ENCODE peak calls at places on chromosomes 12 and 14, in four cellular contexts. Z is lung; D is A549; A is CD4-positive, CD25-positive, alpha-beta regulatory T cell. C is an unnamed sample.
A peak's percentile ranks its signal among the peaks of the same experiment; 100 is the strongest.

GRCh38 chr12:77019920-77020319 is 45.4 kb downstream of the E2F7 start:
- DNase-seq in D (no peak), Z (no peak), A (no peak), C (no peak)

GRCh38 chr12:75809745-75810144 is 221.8 kb downstream of the PHLDA1 start:
- DNase-seq in D (no peak), Z (no peak), A (no peak), C (no peak)

GRCh38 chr12:79127268-79127895 is 262.8 kb downstream of the SYT1 start:
- DNase-seq in A (no peak), D (no peak), Z (no peak), C (no peak)

GRCh38 chr12:99759467-99759866 is 111.9 kb downstream of the GARIN6 start:
- DNase-seq in A (no peak), D (no peak), Z (no peak), C (no peak)

GRCh38 chr12:117986705-117987469 is 18.1 kb upstream of the KSR2 start:
- DNase-seq in A (no peak), Z (no peak), D (peak; percentile 57), C (no peak)

GRCh38 chr12:50059440-50060119 is 2.2 kb downstream of the ASIC1 start:
- DNase-seq in Z (no peak), A (peak; percentile 19), D (no peak), C (no peak)

GRCh38 chr14:26765768-26766550 is 168.1 kb upstream of the NOVA1 start:
- DNase-seq in A (no peak), Z (peak; percentile 41), D (no peak), C (no peak)

GRCh38 chr12:15670756-15671155 is 118.4 kb downstream of the EPS8 start:
- DNase-seq in D (no peak), A (no peak), Z (no peak), C (no peak)

GRCh38 chr12:76444408-76444984 is 96.3 kb upstream of the BBS10 start:
- DNase-seq in A (no peak), Z (no peak), D (no peak), C (no peak)

GRCh38 chr12:132945806-132946506 is 10.2 kb downstream of the ZNF605 start:
- DNase-seq in Z (no peak), A (no peak), D (no peak), C (no peak)

GRCh38 chr14:86654558-86655184 is 1124.7 kb downstream of the FLRT2 start:
- DNase-seq in D (peak; percentile 7), Z (peak; percentile 45), A (no peak), C (no peak)

GRCh38 chr12:44852483-44852882 is 23.6 kb downstream of the NELL2 start:
- DNase-seq in A (no peak), Z (no peak), D (no peak), C (no peak)

GRCh38 chr12:25364529-25365339 is 114.0 kb upstream of the KRAS start:
- DNase-seq in D (no peak), Z (no peak), A (no peak), C (no peak)

GRCh38 chr14:72451081-72451972 is 442.6 kb downstream of the DPF3 start:
- DNase-seq in Z (no peak), D (no peak), A (peak; percentile 15), C (peak; percentile 47)

GRCh38 chr14:89206426-89206825 is 210.6 kb downstream of the FOXN3 start:
- DNase-seq in D (no peak), A (no peak), Z (no peak), C (no peak)

GRCh38 chr12:85280984-85281946 is 1.2 kb downstream of the ALX1 start:
- DNase-seq in D (no peak), Z (no peak), A (no peak), C (no peak)

GRCh38 chr14:76413962-76414665 is 38.2 kb downstream of the ESRRB start:
- DNase-seq in Z (no peak), D (no peak), A (no peak), C (no peak)

GRCh38 chr12:27841392-27841882 is 61.4 kb upstream of the MANSC4 start:
- DNase-seq in A (no peak), D (no peak), Z (no peak), C (no peak)

GRCh38 chr12:64006211-64006610 is 161.7 kb downstream of the SRGAP1 start:
- DNase-seq in A (no peak), Z (no peak), D (no peak), C (no peak)

GRCh38 chr12:13162904-13163303 is 33.6 kb upstream of the EMP1 start:
- DNase-seq in Z (no peak), A (no peak), D (no peak), C (no peak)

GRCh38 chr12:122895290-122895689 is 634 bp downstream of the VPS37B start:
- DNase-seq in A (no peak), D (no peak), Z (no peak), C (no peak)

GRCh38 chr14:104819361-104819771 is 18.5 kb downstream of the ZBTB42 start:
- DNase-seq in Z (no peak), D (no peak), A (no peak), C (no peak)

GRCh38 chr14:35332517-35333346 is 40.5 kb downstream of the PSMA6 start:
- DNase-seq in A (no peak), D (no peak), Z (no peak), C (no peak)

GRCh38 chr12:7937867-7938506 is 2.0 kb upstream of the SLC2A3 start:
- DNase-seq in A (no peak), Z (no peak), D (peak; percentile 55), C (no peak)

GRCh38 chr14:105151131-105151837 is 17.3 kb downstream of the JAG2 start:
- DNase-seq in Z (no peak), A (no peak), D (no peak), C (no peak)

GRCh38 chr14:101202627-101203404 is 299.3 kb upstream of the RTL1 start:
- DNase-seq in A (no peak), Z (no peak), D (no peak), C (no peak)

GRCh38 chr14:100761481-100761880 is 34.8 kb downstream of the DLK1 start:
- DNase-seq in Z (no peak), D (no peak), A (no peak), C (no peak)

GRCh38 chr14:88463318-88463717 is 77.9 kb downstream of the SPATA7 start:
- DNase-seq in Z (no peak), D (peak; percentile 39), A (no peak), C (no peak)

GRCh38 chr12:93676408-93677194 is 574 bp upstream of the CRADD start:
- DNase-seq in A (no peak), Z (no peak), D (no peak), C (no peak)
- H3K27ac ChIP-seq in A (peak overlapping the region; percentile 100), Z (peak overlapping the region; percentile 90), D (peak overlapping the region; percentile 93), C (peak overlapping the region; percentile 58)

GRCh38 chr14:103388664-103389063 is 3.4 kb downstream of the MARK3 start:
- DNase-seq in A (no peak), Z (no peak), D (no peak), C (no peak)
- H3K4me3 ChIP-seq in A (peak overlapping the region; percentile 64), Z (no peak overlapping the region), D (no peak overlapping the region), C (no peak overlapping the region)

GRCh38 chr14:46499521-46499920 is 152.1 kb downstream of the RPL10L start:
- DNase-seq in D (no peak), Z (no peak), A (no peak), C (no peak)
- H3K9me3 ChIP-seq in D (no peaks in the 10 kb centered on the region), Z (no peaks in the 10 kb centered on the region), A (peaks cover 3% of the 10 kb centered on the region), C (no peaks in the 10 kb centered on the region)

GRCh38 chr14:57383125-57383524 is 7.3 kb upstream of the NAA30 start:
- DNase-seq in A (no peak), D (no peak), Z (no peak), C (no peak)

GRCh38 chr14:57378661-57379060 is 11.7 kb upstream of the NAA30 start:
- DNase-seq in A (no peak), D (no peak), Z (no peak), C (no peak)

GRCh38 chr14:57380935-57381334 is 9.5 kb upstream of the NAA30 start:
- DNase-seq in D (no peak), Z (no peak), A (no peak), C (no peak)

GRCh38 chr14:57388072-57388471 is 2.3 kb upstream of the NAA30 start:
- DNase-seq in Z (no peak), D (no peak), A (no peak), C (no peak)

GRCh38 chr14:57382283-57382682 is 8.1 kb upstream of the NAA30 start:
- DNase-seq in D (no peak), Z (no peak), A (no peak), C (no peak)
- H3K27ac ChIP-seq in D (no peak overlapping the region), Z (no peak overlapping the region), A (no peak overlapping the region), C (no peak overlapping the region)

GRCh38 chr12:66885115-66885875 is 206.4 kb upstream of the GRIP1 start:
- DNase-seq in Z (no peak), D (no peak), A (no peak), C (no peak)
- H3K4me3 ChIP-seq in Z (no peak overlapping the region), D (no peak overlapping the region), A (no peak overlapping the region), C (no peak overlapping the region)

GRCh38 chr12:129184066-129184695 is 330.9 kb downstream of the GLT1D1 start:
- DNase-seq in A (no peak), D (no peak), Z (no peak), C (no peak)

GRCh38 chr12:129190827-129191226 is 337.5 kb downstream of the GLT1D1 start:
- DNase-seq in D (no peak), Z (no peak), A (no peak), C (no peak)

GRCh38 chr12:129185855-129186254 is 332.6 kb downstream of the GLT1D1 start:
- DNase-seq in Z (no peak), A (no peak), D (no peak), C (no peak)

DNA sequence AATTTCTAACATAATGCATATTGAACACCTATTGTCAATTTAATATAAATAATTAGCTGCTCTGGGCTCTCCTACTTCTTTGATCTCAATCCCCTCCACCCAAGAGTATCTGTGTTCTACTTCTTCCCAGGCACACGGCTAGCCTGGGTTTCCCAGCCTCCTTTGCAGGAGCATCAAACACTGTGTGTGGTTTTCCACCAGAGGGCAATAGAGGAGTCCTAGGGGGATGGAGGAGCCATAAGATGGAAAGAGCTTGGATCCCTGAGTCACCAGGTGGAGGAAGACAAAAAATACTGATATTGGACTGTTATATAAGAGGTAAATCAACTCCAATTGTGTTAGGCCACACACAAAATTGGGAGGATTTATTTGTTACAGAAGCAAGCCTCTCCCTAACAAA is 333.7 kb downstream of the GLT1D1 start:
- DNase-seq in A (no peak), Z (no peak), D (peak; percentile 6), C (no peak)
- H3K9me3 ChIP-seq in A (no peaks in the 10 kb centered on the region), Z (no peaks in the 10 kb centered on the region), D (peaks cover 2% of the 10 kb centered on the region), C (no peaks in the 10 kb centered on the region)

DNA sequence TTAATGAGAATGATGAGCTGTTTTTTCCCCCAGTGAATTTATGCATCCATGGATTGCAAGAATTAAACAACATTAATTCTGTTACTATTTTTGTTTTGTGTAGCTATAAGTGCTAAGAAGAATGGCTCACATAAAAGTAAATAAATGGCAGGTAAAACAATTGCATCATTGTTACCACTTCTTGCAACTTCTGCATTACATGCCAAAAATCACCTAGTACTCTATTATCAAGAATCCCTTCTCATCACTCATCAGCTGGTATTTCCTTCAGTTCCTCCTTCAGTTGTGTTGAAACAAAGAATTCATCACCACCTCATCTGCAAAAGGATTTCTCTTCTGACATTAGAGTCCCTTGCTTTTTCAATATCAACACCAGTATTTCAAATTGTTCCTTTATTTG is 773 bp downstream of the A2M start:
- DNase-seq in D (no peak), A (no peak), Z (no peak), C (no peak)
- H3K27ac ChIP-seq in D (no peak overlapping the region), A (no peak overlapping the region), Z (peak overlapping the region; percentile 60), C (no peak overlapping the region)

DNA sequence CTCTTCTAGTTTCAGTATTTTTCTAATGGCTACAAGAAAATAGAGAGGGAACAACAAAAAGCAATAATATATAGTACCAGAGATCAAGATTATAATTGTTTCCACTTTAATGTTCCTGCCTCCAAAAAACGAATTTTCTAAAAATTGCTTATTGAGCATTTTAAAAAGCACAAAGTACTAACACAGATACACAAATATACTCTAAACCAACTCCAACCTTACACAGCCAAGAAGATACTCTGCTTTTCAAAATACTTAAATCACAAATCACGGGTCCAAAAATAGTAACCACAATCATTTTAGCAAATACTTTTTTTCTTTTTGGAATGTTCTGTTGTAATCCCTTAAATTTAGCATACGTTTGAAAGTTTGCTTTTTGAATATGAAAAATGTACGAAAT is 2.0 kb downstream of the YAF2 start:
- DNase-seq in A (no peak), D (no peak), Z (no peak), C (no peak)
- H3K4me3 ChIP-seq in A (peak overlapping the region; percentile 95), D (no peak overlapping the region), Z (no peak overlapping the region), C (no peak overlapping the region)

C was measured in effector memory CD4-positive, alpha-beta T cell.